ENCODE peak calls at places on chromosome 12, in nine cellular contexts. K is colonic mucosa, R is stomach, D is thyroid gland, I is IMR-90, W is GM12865, M is AG10803, G is mucosa of descending colon, B is HL-60. Y is an unnamed sample.

GRCh38 chr12:21971344-21971743 is 30.1 kb upstream of the ABCC9 start:
- DNase-seq in K (no peak), R (no peak), D (no peak), I (no peak), W (no peak), M (no peak), G (no peak), B (no peak), Y (no peak)

GRCh38 chr12:6647083-6647604 is at the start of gene ACRBP:
- DNase-seq in K (peak; percentile 82), R (peak; percentile 83), D (peak; percentile 86), I (peak; percentile 14), W (peak; percentile 62), M (peak; percentile 50), G (peak; percentile 89), B (peak; percentile 80), Y (no peak)

GRCh38 chr12:107402041-107403022 is 283.3 kb upstream of the PWP1 start:
- DNase-seq in K (peak; percentile 41), R (peak; percentile 42), D (peak; percentile 52), I (peak; percentile 62), W (peak; percentile 70), M (peak; percentile 53), G (peak; percentile 59), B (peak; percentile 74), Y (peak; percentile 18)

GRCh38 chr12:106245767-106246166 is 2.1 kb downstream of the CKAP4 start:
- DNase-seq in K (peak; percentile 89), R (peak; percentile 76), D (peak; percentile 54), I (peak; percentile 54), W (no peak), M (peak; percentile 84), G (peak; percentile 85), B (no peak), Y (no peak)

GRCh38 chr12:121290410-121290809 is 6.1 kb downstream of the CAMKK2 start:
- DNase-seq in K (no peak), R (no peak), D (no peak), I (no peak), W (no peak), M (no peak), G (no peak), B (no peak), Y (no peak)

GRCh38 chr12:50041461-50041860 is 15.9 kb upstream of the ASIC1 start:
- DNase-seq in K (no peak), R (no peak), D (no peak), I (no peak), W (no peak), M (no peak), G (no peak), B (no peak), Y (no peak)

GRCh38 chr12:106119301-106119700 is 19.5 kb downstream of the NUAK1 start:
- DNase-seq in K (no peak), R (no peak), D (no peak), I (no peak), W (no peak), M (no peak), G (no peak), B (no peak), Y (no peak)

GRCh38 chr12:30164937-30165336 is 381.2 kb upstream of the TMTC1 start:
- DNase-seq in K (no peak), R (no peak), D (no peak), I (no peak), W (no peak), M (no peak), G (no peak), B (no peak), Y (no peak)

GRCh38 chr12:107917912-107918800 is 143.7 kb downstream of the ASCL4 start:
- DNase-seq in K (no peak), R (no peak), D (peak; percentile 19), I (peak; percentile 5), W (peak; percentile 51), M (peak; percentile 3), G (no peak), B (peak; percentile 5), Y (no peak)

GRCh38 chr12:111322336-111323250 is 46.3 kb downstream of the PHETA1 start:
- DNase-seq in K (no peak), R (no peak), D (peak; percentile 26), I (no peak), W (no peak), M (peak; percentile 18), G (no peak), B (no peak), Y (no peak)

GRCh38 chr12:56522486-56523193 is 1.0 kb downstream of the RBMS2 start:
- DNase-seq in K (no peak), R (no peak), D (no peak), I (peak; percentile 13), W (no peak), M (peak; percentile 55), G (no peak), B (no peak), Y (no peak)

GRCh38 chr12:48943221-48943620 is 14.1 kb downstream of the ARF3 start:
- DNase-seq in K (no peak), R (no peak), D (no peak), I (no peak), W (no peak), M (no peak), G (no peak), B (no peak), Y (no peak)

GRCh38 chr12:51450816-51451215 is 26.2 kb downstream of the SLC4A8 start:
- DNase-seq in K (no peak), R (no peak), D (peak; percentile 5), I (no peak), W (no peak), M (no peak), G (no peak), B (no peak), Y (no peak)

GRCh38 chr12:26176725-26177124 is 18.6 kb upstream of the SSPN start:
- DNase-seq in K (no peak), R (no peak), D (no peak), I (no peak), W (no peak), M (no peak), G (no peak), B (no peak), Y (no peak)
- TF ChIP-seq CTCF in K (no peak), R (no peak), D (no peak), I (no peak), W (no peak), M (no peak), G (no peak), B (no peak), Y (no peak)

DNA sequence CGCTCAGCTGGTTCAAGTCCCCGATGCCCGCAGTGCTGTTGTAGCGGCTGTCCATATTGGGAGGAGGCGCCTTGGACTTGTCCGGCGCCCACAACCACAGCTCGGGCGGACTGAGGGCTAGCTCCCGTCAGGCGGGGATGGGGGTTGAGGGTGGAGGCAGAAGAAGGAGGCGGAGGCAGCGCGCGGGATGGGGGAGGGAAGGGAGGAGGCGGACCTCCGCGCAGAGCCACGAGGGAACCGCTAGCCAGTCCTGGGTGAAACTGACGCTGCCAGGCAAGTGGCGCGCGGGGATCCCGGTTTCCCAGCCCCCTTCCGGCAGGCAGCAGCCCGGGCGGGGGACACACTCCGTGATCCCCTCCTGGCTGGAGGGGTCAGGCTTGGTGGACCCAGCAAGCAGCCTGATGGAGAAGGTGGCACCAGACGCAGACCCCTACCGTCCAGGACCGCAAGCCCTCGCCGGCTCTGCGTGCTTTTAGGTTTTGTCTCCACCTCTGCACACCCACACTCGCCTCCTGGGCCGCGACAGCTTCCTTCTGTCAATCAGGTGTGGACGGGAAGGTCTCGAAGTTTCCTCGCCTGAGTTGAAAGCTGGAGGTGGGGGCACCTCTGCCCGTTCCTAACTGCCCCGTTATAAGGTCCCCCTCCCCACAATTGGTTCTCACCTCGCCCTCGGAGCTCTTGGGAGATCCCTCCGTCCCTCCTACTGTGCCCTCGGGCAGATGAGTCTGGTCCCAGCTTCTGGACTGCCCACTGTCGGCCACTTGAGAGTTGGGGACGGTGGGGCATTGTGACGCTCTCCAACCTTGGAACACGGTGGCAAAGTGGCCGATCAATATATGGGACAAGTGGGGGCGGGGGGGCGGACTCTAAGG is at the start of gene CPNE8:
- DNase-seq in K (peak; percentile 86), R (peak; percentile 61), D (peak; percentile 74), I (no peak), W (peak; percentile 87), M (peak; percentile 69), G (peak; percentile 86), B (no peak), Y (no peak)
- H3K4me3 ChIP-seq in K (peak within 1 kb of the TSS; percentile 58), R (peak within 1 kb of the TSS; percentile 58), D (peak within 1 kb of the TSS; percentile 13), I (no peak within 1 kb of the TSS), W (peak within 1 kb of the TSS; percentile 69), M (peak within 1 kb of the TSS; percentile 87), G (peak within 1 kb of the TSS; percentile 30), B (peak within 1 kb of the TSS; percentile 49), Y (peak within 1 kb of the TSS; percentile 39)

DNA sequence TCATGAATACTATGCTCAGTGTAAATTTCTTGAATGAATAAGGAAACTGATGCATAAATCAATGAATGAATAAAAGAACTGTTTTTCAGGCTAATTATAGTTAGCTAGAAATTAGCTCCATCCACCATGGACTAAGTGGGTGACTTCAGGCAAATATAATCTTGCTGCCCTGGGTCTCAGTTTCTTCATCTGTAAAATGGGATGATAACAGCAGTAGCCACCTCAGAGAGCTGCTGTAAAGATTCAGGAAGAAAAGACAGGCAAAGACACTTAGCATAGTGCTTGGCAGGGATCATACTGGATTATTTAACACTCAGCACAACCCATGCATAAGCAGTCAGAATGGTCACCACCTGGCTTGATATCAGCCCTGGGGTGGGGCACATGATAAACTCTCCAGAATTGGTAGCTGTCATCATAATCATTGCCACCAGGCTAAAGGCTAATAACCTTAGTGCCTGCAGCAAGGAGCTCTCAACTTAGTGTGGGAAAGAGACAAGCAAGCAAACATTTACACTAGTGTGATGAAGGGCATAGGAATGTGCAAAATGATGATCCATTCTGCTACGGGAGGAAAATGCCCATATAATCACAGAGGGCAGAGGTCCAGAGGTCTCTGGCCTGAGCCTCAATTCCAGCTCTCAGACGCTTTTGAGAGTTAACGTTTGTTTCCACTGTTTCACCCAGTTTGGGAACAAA is 234.7 kb upstream of the TBX3 start:
- DNase-seq in K (no peak), R (no peak), D (no peak), I (peak; percentile 72), W (no peak), M (peak; percentile 84), G (peak; percentile 32), B (no peak), Y (no peak)
- TF ChIP-seq CTCF in K (no peak), R (no peak), D (no peak), I (no peak), W (no peak), M (peak; percentile 29), G (no peak), B (no peak), Y (no peak)

GRCh38 chr12:76420221-76420620 is 72.0 kb upstream of the BBS10 start:
- DNase-seq in K (no peak), R (no peak), D (no peak), I (no peak), W (no peak), M (no peak), G (no peak), B (no peak), Y (no peak)

GRCh38 chr12:76426160-76426559 is 77.9 kb upstream of the BBS10 start:
- DNase-seq in K (no peak), R (no peak), D (no peak), I (no peak), W (no peak), M (no peak), G (no peak), B (no peak), Y (no peak)

GRCh38 chr12:76422878-76423438 is 74.7 kb upstream of the BBS10 start:
- DNase-seq in K (no peak), R (no peak), D (no peak), I (peak; percentile 82), W (no peak), M (no peak), G (no peak), B (no peak), Y (no peak)

GRCh38 chr12:76424941-76425340 is 76.7 kb upstream of the BBS10 start:
- DNase-seq in K (no peak), R (no peak), D (no peak), I (no peak), W (no peak), M (no peak), G (no peak), B (no peak), Y (no peak)

GRCh38 chr12:76422154-76422877 is 74.1 kb upstream of the BBS10 start:
- DNase-seq in K (no peak), R (no peak), D (no peak), I (peak; percentile 10), W (no peak), M (no peak), G (no peak), B (no peak), Y (no peak)
- H3K4me3 ChIP-seq in K (no peak overlapping the region), R (no peak overlapping the region), D (no peak overlapping the region), I (peak overlapping the region; percentile 67), W (no peak overlapping the region), M (peak overlapping the region; percentile 9), G (no peak overlapping the region), B (no peak overlapping the region), Y (no peak overlapping the region)